ENCODE peak calls at places on chromosomes 11 and 22, in ten cellular contexts. One of them, this sample, is unnamed. For H3K27me3, the result is how much of the 10 kb centered on the place peaks cover.

GRCh38 chr11:125416993-125417935 is 78.8 kb downstream of the FEZ1 start:
- DNase-seq in bronchial epithelial cell: no peak
- DNase-seq in H9: no peak
- DNase-seq in brain microvascular endothelial cell: no peak
- DNase-seq in adrenal gland: no peak
- DNase-seq in GM06990: no peak
- DNase-seq in stomach: no peak
- DNase-seq in ovary: no peak
- DNase-seq in HCT116: no peak
- DNase-seq in thoracic aorta: no peak
- DNase-seq in this sample: no peak

GRCh38 chr22:41687901-41688364 is 734 bp downstream of the SNU13 start:
- DNase-seq in bronchial epithelial cell: no peak
- DNase-seq in H9: no peak
- DNase-seq in brain microvascular endothelial cell: no peak
- DNase-seq in adrenal gland: peak
- DNase-seq in GM06990: no peak
- DNase-seq in stomach: no peak
- DNase-seq in ovary: no peak
- DNase-seq in HCT116: no peak
- DNase-seq in thoracic aorta: no peak
- DNase-seq in this sample: no peak

GRCh38 chr11:88315981-88316441 is 21.5 kb downstream of the CTSC start:
- DNase-seq in bronchial epithelial cell: peak
- DNase-seq in H9: no peak
- DNase-seq in brain microvascular endothelial cell: no peak
- DNase-seq in adrenal gland: no peak
- DNase-seq in GM06990: no peak
- DNase-seq in stomach: no peak
- DNase-seq in ovary: no peak
- DNase-seq in HCT116: no peak
- DNase-seq in thoracic aorta: no peak
- DNase-seq in this sample: no peak

GRCh38 chr11:8168485-8169257 is at the start of gene RIC3:
- DNase-seq in bronchial epithelial cell: no peak
- DNase-seq in H9: peak
- DNase-seq in brain microvascular endothelial cell: no peak
- DNase-seq in adrenal gland: peak
- DNase-seq in GM06990: peak
- DNase-seq in stomach: peak
- DNase-seq in ovary: peak
- DNase-seq in HCT116: no peak
- DNase-seq in thoracic aorta: no peak
- DNase-seq in this sample: no peak

GRCh38 chr11:88398372-88399140 is 61.0 kb upstream of the CTSC start:
- DNase-seq in bronchial epithelial cell: peak
- DNase-seq in H9: no peak
- DNase-seq in brain microvascular endothelial cell: peak
- DNase-seq in adrenal gland: no peak
- DNase-seq in GM06990: no peak
- DNase-seq in stomach: no peak
- DNase-seq in ovary: no peak
- DNase-seq in HCT116: peak
- DNase-seq in thoracic aorta: no peak
- DNase-seq in this sample: no peak

GRCh38 chr11:125429174-125429707 is 66.8 kb downstream of the FEZ1 start:
- DNase-seq in bronchial epithelial cell: peak
- DNase-seq in H9: peak
- DNase-seq in brain microvascular endothelial cell: peak
- DNase-seq in adrenal gland: peak
- DNase-seq in GM06990: peak
- DNase-seq in stomach: peak
- DNase-seq in ovary: peak
- DNase-seq in HCT116: peak
- DNase-seq in thoracic aorta: no peak
- DNase-seq in this sample: no peak

GRCh38 chr22:40325315-40325714 is 21.0 kb upstream of the ADSL start:
- DNase-seq in bronchial epithelial cell: no peak
- DNase-seq in H9: no peak
- DNase-seq in brain microvascular endothelial cell: no peak
- DNase-seq in adrenal gland: no peak
- DNase-seq in GM06990: no peak
- DNase-seq in stomach: no peak
- DNase-seq in ovary: no peak
- DNase-seq in HCT116: no peak
- DNase-seq in thoracic aorta: no peak
- DNase-seq in this sample: no peak

GRCh38 chr11:126959700-126960099 is 40.9 kb downstream of the KIRREL3 start:
- DNase-seq in bronchial epithelial cell: no peak
- DNase-seq in H9: no peak
- DNase-seq in brain microvascular endothelial cell: no peak
- DNase-seq in adrenal gland: no peak
- DNase-seq in GM06990: no peak
- DNase-seq in stomach: no peak
- DNase-seq in ovary: no peak
- DNase-seq in HCT116: no peak
- DNase-seq in thoracic aorta: no peak
- DNase-seq in this sample: no peak

GRCh38 chr11:68014157-68014965 is 4.2 kb downstream of the ALDH3B1 start:
- DNase-seq in bronchial epithelial cell: peak
- DNase-seq in H9: no peak
- DNase-seq in brain microvascular endothelial cell: peak
- DNase-seq in adrenal gland: peak
- DNase-seq in GM06990: no peak
- DNase-seq in stomach: peak
- DNase-seq in ovary: peak
- DNase-seq in HCT116: peak
- DNase-seq in thoracic aorta: no peak
- DNase-seq in this sample: peak

GRCh38 chr11:72985645-72986044 is 156.5 kb downstream of the FCHSD2 start:
- DNase-seq in bronchial epithelial cell: no peak
- DNase-seq in H9: no peak
- DNase-seq in brain microvascular endothelial cell: no peak
- DNase-seq in adrenal gland: no peak
- DNase-seq in GM06990: no peak
- DNase-seq in stomach: no peak
- DNase-seq in ovary: no peak
- DNase-seq in HCT116: no peak
- DNase-seq in thoracic aorta: no peak
- DNase-seq in this sample: no peak

GRCh38 chr11:20249313-20249873 is 89.1 kb upstream of the DBX1 start:
- DNase-seq in bronchial epithelial cell: no peak
- DNase-seq in H9: no peak
- DNase-seq in brain microvascular endothelial cell: no peak
- DNase-seq in adrenal gland: no peak
- DNase-seq in GM06990: no peak
- DNase-seq in stomach: no peak
- DNase-seq in ovary: no peak
- DNase-seq in HCT116: no peak
- DNase-seq in thoracic aorta: no peak
- DNase-seq in this sample: no peak

GRCh38 chr11:44738791-44739190 is 12.0 kb downstream of the TSPAN18 start:
- DNase-seq in bronchial epithelial cell: no peak
- DNase-seq in H9: no peak
- DNase-seq in brain microvascular endothelial cell: no peak
- DNase-seq in adrenal gland: no peak
- DNase-seq in GM06990: no peak
- DNase-seq in stomach: no peak
- DNase-seq in ovary: no peak
- DNase-seq in HCT116: no peak
- DNase-seq in thoracic aorta: no peak
- DNase-seq in this sample: no peak

GRCh38 chr11:46348986-46349401 is 1.7 kb downstream of the DGKZ start:
- DNase-seq in bronchial epithelial cell: no peak
- DNase-seq in H9: no peak
- DNase-seq in brain microvascular endothelial cell: no peak
- DNase-seq in adrenal gland: no peak
- DNase-seq in GM06990: no peak
- DNase-seq in stomach: no peak
- DNase-seq in ovary: no peak
- DNase-seq in HCT116: no peak
- DNase-seq in thoracic aorta: no peak
- DNase-seq in this sample: no peak

GRCh38 chr11:100999756-101000155 is 129.9 kb downstream of the PGR start:
- DNase-seq in bronchial epithelial cell: no peak
- DNase-seq in H9: no peak
- DNase-seq in brain microvascular endothelial cell: no peak
- DNase-seq in adrenal gland: no peak
- DNase-seq in GM06990: no peak
- DNase-seq in stomach: no peak
- DNase-seq in ovary: no peak
- DNase-seq in HCT116: no peak
- DNase-seq in thoracic aorta: no peak
- DNase-seq in this sample: no peak

DNA sequence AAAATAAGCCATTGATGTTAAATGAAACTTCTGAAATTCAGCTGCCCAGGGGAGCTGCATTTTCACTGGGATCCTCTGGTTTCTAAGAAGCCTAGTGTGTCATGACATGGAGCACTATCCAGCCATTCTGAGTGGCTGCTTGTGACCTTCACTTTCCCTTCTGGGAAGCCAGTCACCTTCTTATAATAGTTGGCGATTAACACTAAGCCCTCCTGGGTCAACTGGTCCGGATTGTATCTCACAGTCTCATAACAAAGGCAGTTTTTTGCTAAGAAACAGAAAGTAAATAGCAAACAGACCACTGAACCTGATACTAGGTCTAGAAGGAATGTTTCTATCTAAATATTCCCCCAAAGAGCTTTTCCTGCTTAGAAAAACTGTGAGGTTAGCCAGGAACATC is 7.9 kb downstream of the CSRP3 start:
- DNase-seq in bronchial epithelial cell: no peak
- DNase-seq in H9: no peak
- DNase-seq in brain microvascular endothelial cell: no peak
- DNase-seq in adrenal gland: no peak
- DNase-seq in GM06990: no peak
- DNase-seq in stomach: no peak
- DNase-seq in ovary: no peak
- DNase-seq in HCT116: no peak
- DNase-seq in thoracic aorta: no peak
- DNase-seq in this sample: no peak
- H3K27me3 ChIP-seq in bronchial epithelial cell: under half
- H3K27me3 ChIP-seq in H9: under half
- H3K27me3 ChIP-seq in brain microvascular endothelial cell: under half
- H3K27me3 ChIP-seq in adrenal gland: under half
- H3K27me3 ChIP-seq in GM06990: under half
- H3K27me3 ChIP-seq in stomach: under half
- H3K27me3 ChIP-seq in ovary: under half
- H3K27me3 ChIP-seq in HCT116: under half
- H3K27me3 ChIP-seq in thoracic aorta: under half
- H3K27me3 ChIP-seq in this sample: under half

DNA sequence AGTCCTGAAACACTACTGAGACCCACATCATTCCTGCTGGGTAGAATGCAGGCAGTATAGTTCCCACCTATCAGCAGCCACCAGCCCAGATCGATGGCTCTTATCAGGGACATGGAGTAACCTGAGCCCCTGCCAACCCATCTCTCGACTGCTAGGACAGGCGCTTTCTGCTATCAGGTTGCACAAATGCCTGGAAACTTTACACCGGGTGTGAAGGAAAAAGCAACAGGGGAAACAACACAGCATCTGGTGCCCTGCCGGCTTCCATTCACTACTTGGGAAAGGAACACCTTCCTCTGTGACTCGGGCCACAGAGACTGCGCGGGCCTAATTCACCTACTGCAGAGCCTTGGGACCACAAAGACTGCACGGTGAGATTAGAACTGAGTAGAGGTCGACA is 18.5 kb downstream of the RBFOX2 start:
- DNase-seq in bronchial epithelial cell: no peak
- DNase-seq in H9: peak
- DNase-seq in brain microvascular endothelial cell: no peak
- DNase-seq in adrenal gland: no peak
- DNase-seq in GM06990: no peak
- DNase-seq in stomach: no peak
- DNase-seq in ovary: no peak
- DNase-seq in HCT116: no peak
- DNase-seq in thoracic aorta: no peak
- DNase-seq in this sample: no peak
- H3K27me3 ChIP-seq in bronchial epithelial cell: under half
- H3K27me3 ChIP-seq in H9: under half
- H3K27me3 ChIP-seq in brain microvascular endothelial cell: under half
- H3K27me3 ChIP-seq in adrenal gland: under half
- H3K27me3 ChIP-seq in GM06990: under half
- H3K27me3 ChIP-seq in stomach: under half
- H3K27me3 ChIP-seq in ovary: under half
- H3K27me3 ChIP-seq in HCT116: under half
- H3K27me3 ChIP-seq in thoracic aorta: under half
- H3K27me3 ChIP-seq in this sample: under half

GRCh38 chr22:20205964-20206708 is 55.3 kb upstream of the CCDC188 start:
- DNase-seq in bronchial epithelial cell: peak
- DNase-seq in H9: peak
- DNase-seq in brain microvascular endothelial cell: peak
- DNase-seq in adrenal gland: peak
- DNase-seq in GM06990: peak
- DNase-seq in stomach: peak
- DNase-seq in ovary: peak
- DNase-seq in HCT116: peak
- DNase-seq in thoracic aorta: no peak
- DNase-seq in this sample: peak

GRCh38 chr22:20205464-20205963 is 54.7 kb upstream of the CCDC188 start:
- DNase-seq in bronchial epithelial cell: no peak
- DNase-seq in H9: no peak
- DNase-seq in brain microvascular endothelial cell: no peak
- DNase-seq in adrenal gland: no peak
- DNase-seq in GM06990: no peak
- DNase-seq in stomach: no peak
- DNase-seq in ovary: no peak
- DNase-seq in HCT116: no peak
- DNase-seq in thoracic aorta: no peak
- DNase-seq in this sample: no peak

GRCh38 chr22:20203142-20204099 is 52.6 kb upstream of the CCDC188 start:
- DNase-seq in bronchial epithelial cell: no peak
- DNase-seq in H9: peak
- DNase-seq in brain microvascular endothelial cell: no peak
- DNase-seq in adrenal gland: peak
- DNase-seq in GM06990: no peak
- DNase-seq in stomach: peak
- DNase-seq in ovary: no peak
- DNase-seq in HCT116: no peak
- DNase-seq in thoracic aorta: no peak
- DNase-seq in this sample: no peak

GRCh38 chr22:20204821-20205220 is 54.0 kb upstream of the CCDC188 start:
- DNase-seq in bronchial epithelial cell: no peak
- DNase-seq in H9: no peak
- DNase-seq in brain microvascular endothelial cell: no peak
- DNase-seq in adrenal gland: no peak
- DNase-seq in GM06990: no peak
- DNase-seq in stomach: no peak
- DNase-seq in ovary: no peak
- DNase-seq in HCT116: no peak
- DNase-seq in thoracic aorta: no peak
- DNase-seq in this sample: no peak

GRCh38 chr22:20204281-20204680 is 53.4 kb upstream of the CCDC188 start:
- DNase-seq in bronchial epithelial cell: no peak
- DNase-seq in H9: no peak
- DNase-seq in brain microvascular endothelial cell: no peak
- DNase-seq in adrenal gland: no peak
- DNase-seq in GM06990: no peak
- DNase-seq in stomach: no peak
- DNase-seq in ovary: no peak
- DNase-seq in HCT116: no peak
- DNase-seq in thoracic aorta: no peak
- DNase-seq in this sample: no peak
- H3K27me3 ChIP-seq in bronchial epithelial cell: under half
- H3K27me3 ChIP-seq in H9: under half
- H3K27me3 ChIP-seq in brain microvascular endothelial cell: under half
- H3K27me3 ChIP-seq in adrenal gland: under half
- H3K27me3 ChIP-seq in GM06990: under half
- H3K27me3 ChIP-seq in stomach: under half
- H3K27me3 ChIP-seq in ovary: under half
- H3K27me3 ChIP-seq in HCT116: under half
- H3K27me3 ChIP-seq in thoracic aorta: under half
- H3K27me3 ChIP-seq in this sample: under half

GRCh38 chr11:17735823-17736772 is 1.5 kb downstream of the KCNC1 start:
- DNase-seq in bronchial epithelial cell: no peak
- DNase-seq in H9: peak
- DNase-seq in brain microvascular endothelial cell: no peak
- DNase-seq in adrenal gland: no peak
- DNase-seq in GM06990: no peak
- DNase-seq in stomach: no peak
- DNase-seq in ovary: no peak
- DNase-seq in HCT116: no peak
- DNase-seq in thoracic aorta: no peak
- DNase-seq in this sample: no peak
- H3K27me3 ChIP-seq in bronchial epithelial cell: under half
- H3K27me3 ChIP-seq in H9: under half
- H3K27me3 ChIP-seq in brain microvascular endothelial cell: under half
- H3K27me3 ChIP-seq in adrenal gland: under half
- H3K27me3 ChIP-seq in GM06990: under half
- H3K27me3 ChIP-seq in stomach: half or more
- H3K27me3 ChIP-seq in ovary: under half
- H3K27me3 ChIP-seq in HCT116: under half
- H3K27me3 ChIP-seq in thoracic aorta: under half
- H3K27me3 ChIP-seq in this sample: half or more